ENCODE peak calls at places on chromosomes 2 and 18, in nine cellular contexts. A, C, T, V, E, J, U, I and O are unnamed samples.

GRCh38 chr2:172972005-172972619 is 103.5 kb upstream of the MAP3K20 start:
- DNase-seq in I (peak), A (no peak), T (peak), U (peak), V (peak), E (peak), J (no peak), C (peak), O (no peak)

GRCh38 chr2:54572262-54572635 is 116.1 kb downstream of the SPTBN1 start:
- DNase-seq in T (peak), I (no peak), V (peak), A (no peak), E (peak), C (peak), J (no peak), U (peak), O (peak)

GRCh38 chr18:29164020-29164706 is 987.2 kb upstream of the CDH2 start:
- DNase-seq in A (peak), I (no peak), J (peak), T (peak), V (peak), E (peak), C (peak), U (peak), O (peak)

GRCh38 chr2:28348149-28348567 is 44.5 kb upstream of the FOSL2 start:
- DNase-seq in E (no peak), J (no peak), C (no peak), U (no peak), V (no peak), I (no peak), A (no peak), T (no peak), O (no peak)

GRCh38 chr2:126795661-126796060 is 103.0 kb upstream of the TEX51 start:
- DNase-seq in U (no peak), I (no peak), C (no peak), J (no peak), T (no peak), E (no peak), V (no peak), A (no peak), O (no peak)

GRCh38 chr2:67389286-67389685 is 7.8 kb upstream of the ETAA1 start:
- DNase-seq in J (no peak), V (peak), A (peak), T (peak), U (no peak), C (peak), I (no peak), E (peak), O (peak)

GRCh38 chr2:240139666-240140393 is 628 bp downstream of the OTOS start:
- DNase-seq in T (no peak), I (no peak), A (no peak), E (no peak), J (no peak), V (no peak), U (no peak), C (no peak), O (no peak)

GRCh38 chr2:6523476-6523875 is 342.2 kb downstream of the CMPK2 start:
- DNase-seq in V (no peak), J (no peak), U (no peak), C (no peak), I (no peak), E (no peak), A (no peak), T (no peak), O (no peak)

GRCh38 chr18:47260138-47260923 is 8.9 kb upstream of the SKOR2 start:
- DNase-seq in V (peak), E (peak), I (no peak), C (peak), T (no peak), U (peak), A (no peak), J (no peak), O (peak)

GRCh38 chr2:27653397-27653796 is 10.0 kb downstream of the SUPT7L start:
- DNase-seq in T (no peak), E (no peak), C (peak), A (no peak), J (no peak), U (no peak), I (no peak), V (no peak), O (no peak)

GRCh38 chr18:79216176-79216575 is 147.0 kb downstream of the ATP9B start:
- DNase-seq in U (no peak), V (no peak), J (no peak), I (no peak), T (no peak), E (no peak), C (no peak), A (no peak), O (no peak)

GRCh38 chr2:233997726-233998125 is 52.8 kb upstream of the SPP2 start:
- DNase-seq in U (no peak), C (no peak), I (no peak), E (no peak), T (no peak), V (no peak), A (no peak), J (no peak), O (no peak)

GRCh38 chr2:10934979-10935350 is 23.2 kb downstream of the KCNF1 start:
- DNase-seq in A (no peak), E (no peak), T (no peak), V (no peak), J (no peak), C (no peak), U (no peak), I (no peak), O (no peak)

GRCh38 chr2:99819766-99820165 is 322.6 kb downstream of the AFF3 start:
- DNase-seq in I (no peak), A (no peak), J (no peak), E (no peak), V (no peak), T (no peak), U (peak), C (peak), O (peak)

GRCh38 chr2:99822487-99823218 is 319.7 kb downstream of the AFF3 start:
- DNase-seq in I (no peak), C (no peak), A (no peak), E (no peak), V (no peak), J (no peak), U (no peak), T (no peak), O (peak)

GRCh38 chr2:99818842-99819241 is 323.5 kb downstream of the AFF3 start:
- DNase-seq in V (peak), A (no peak), C (peak), U (peak), E (peak), I (no peak), T (no peak), J (no peak), O (peak)

GRCh38 chr2:99821039-99821438 is 321.4 kb downstream of the AFF3 start:
- DNase-seq in C (peak), U (no peak), A (no peak), E (no peak), T (no peak), V (peak), I (no peak), J (no peak), O (no peak)

GRCh38 chr2:99821572-99822369 is 320.6 kb downstream of the AFF3 start:
- DNase-seq in U (no peak), I (no peak), E (peak), C (peak), A (peak), T (peak), V (peak), J (no peak), O (peak)
- H3K4me3 ChIP-seq in U (no peak), I (no peak), E (no peak), C (no peak), A (no peak), T (no peak), V (no peak), J (no peak), O (no peak)

DNA sequence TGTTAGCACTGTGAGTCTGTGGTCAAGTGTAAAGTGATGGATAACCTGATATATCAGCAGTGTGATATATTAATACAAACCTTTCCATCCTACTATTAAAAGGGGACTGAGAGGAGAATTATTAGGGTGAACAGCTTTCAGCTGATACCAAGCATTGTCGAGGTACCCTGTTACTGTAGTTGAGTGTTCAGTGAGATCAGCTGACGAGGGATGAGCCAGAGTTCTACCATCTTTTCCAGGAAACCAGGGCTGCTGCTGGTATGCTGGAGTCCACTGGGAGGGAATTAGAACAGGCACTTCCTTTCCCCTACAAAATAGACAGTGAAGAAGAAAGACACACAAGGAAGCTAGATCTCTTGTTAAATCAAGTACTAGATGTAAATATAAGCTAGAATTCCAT is 408 bp downstream of the IL18RAP start:
- DNase-seq in U (no peak), I (no peak), J (no peak), A (no peak), T (no peak), V (no peak), C (no peak), E (no peak), O (no peak)
- H3K4me3 ChIP-seq in U (no peak), I (no peak), J (no peak), A (no peak), T (no peak), V (no peak), C (no peak), E (no peak), O (no peak)

DNA sequence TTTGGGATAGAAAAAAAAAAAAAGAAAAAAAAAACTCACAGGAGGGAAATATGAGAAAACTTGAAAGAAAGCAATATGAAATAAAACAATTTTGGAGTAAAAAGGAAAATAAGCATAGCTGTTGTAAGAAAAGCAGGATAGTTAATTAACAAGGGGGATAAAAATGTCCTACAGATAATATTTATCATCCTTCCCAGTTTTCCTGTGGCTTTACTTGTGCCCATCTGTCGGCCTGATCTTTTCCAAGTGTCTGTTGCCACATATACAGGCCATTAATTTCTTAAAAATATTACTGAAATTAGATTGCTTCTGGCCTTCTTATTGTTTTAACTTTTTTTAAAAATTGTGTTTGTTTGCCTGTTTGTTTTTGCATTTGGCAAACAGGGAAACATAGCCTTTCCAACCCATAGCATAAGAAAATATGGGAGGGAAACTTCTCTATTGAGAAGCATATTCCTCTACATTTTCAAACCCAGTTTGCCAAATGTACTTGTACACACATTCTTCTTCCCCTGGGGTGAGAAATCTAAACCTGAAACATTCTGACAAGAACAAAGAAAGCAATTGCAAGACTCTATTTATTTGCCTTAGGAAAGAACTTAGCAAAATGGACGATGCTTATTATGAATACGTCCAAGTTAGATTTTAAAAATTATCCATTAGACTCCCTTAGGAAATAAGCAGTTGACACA is 272.3 kb downstream of the CDH20 start:
- DNase-seq in J (no peak), C (no peak), T (no peak), U (no peak), E (peak), A (no peak), V (no peak), I (no peak), O (no peak)
- H3K4me3 ChIP-seq in J (peak), C (no peak), T (peak), U (peak), E (peak), A (peak), V (peak), I (peak), O (peak)

DNA sequence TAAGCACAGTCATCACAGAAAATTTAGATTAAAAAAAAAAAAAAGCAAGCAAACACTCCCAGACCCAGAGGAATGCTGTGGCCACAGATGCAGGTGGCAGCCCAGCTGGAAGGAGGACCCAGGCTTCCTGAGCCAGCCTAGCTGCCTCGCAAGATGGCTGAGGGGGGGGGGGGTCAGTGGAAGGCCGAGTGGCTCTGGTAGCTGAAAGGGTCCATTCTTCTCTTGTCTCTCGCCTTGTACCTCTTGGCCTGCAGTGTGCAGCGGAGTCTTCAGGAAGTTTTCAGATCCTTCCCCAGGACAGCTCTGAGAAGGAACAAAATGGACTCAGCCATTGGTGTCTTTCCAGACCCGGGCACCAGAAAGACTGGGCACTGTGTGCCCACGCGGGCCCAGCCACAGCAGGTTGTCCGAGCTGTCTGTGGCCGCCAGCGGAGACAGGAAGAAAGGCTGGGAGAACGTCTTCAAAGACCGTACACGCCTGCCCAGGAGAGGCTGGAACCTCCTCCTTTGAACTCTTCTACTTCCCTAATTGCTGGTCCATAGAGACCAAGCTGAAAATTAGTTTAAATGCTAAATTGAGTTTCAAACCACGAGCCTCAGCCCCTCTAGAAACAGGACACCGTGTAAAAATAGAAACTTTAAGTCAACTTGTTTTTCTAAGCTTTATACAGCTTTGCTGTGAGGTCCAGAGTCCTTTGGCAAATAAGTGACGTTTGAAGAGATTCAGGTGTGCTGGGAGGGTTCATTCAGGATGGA is 21.4 kb downstream of the APCDD1 start:
- DNase-seq in E (no peak), A (no peak), C (no peak), V (no peak), T (no peak), U (no peak), J (no peak), I (no peak), O (no peak)
- H3K4me3 ChIP-seq in E (no peak), A (no peak), C (no peak), V (no peak), T (no peak), U (no peak), J (no peak), I (no peak), O (no peak)